ENCODE peak calls at places on chromosomes 6 and 20, in five cellular contexts. T, I, U, H and K are unnamed samples. For H3K9me3, the result is how much of the 10 kb centered on the place peaks cover.

GRCh38 chr6:11974089-11974488 is 38.0 kb upstream of the HIVEP1 start:
- DNase-seq in T (no peak), I (no peak), U (no peak), H (no peak), K (no peak)

GRCh38 chr20:48750941-48751620 is 76.7 kb downstream of the PREX1 start:
- DNase-seq in T (peak), I (no peak), U (no peak), H (no peak), K (no peak)

GRCh38 chr6:143236151-143236788 is 175.6 kb downstream of the AIG1 start:
- DNase-seq in T (peak), I (no peak), U (no peak), H (no peak), K (no peak)

GRCh38 chr6:18263561-18264337 is 581 bp downstream of the DEK start:
- DNase-seq in T (peak), I (no peak), U (peak), H (no peak), K (peak)

GRCh38 chr20:35663813-35664543 is 722 bp downstream of the CPNE1 start:
- DNase-seq in T (peak), I (peak), U (peak), H (no peak), K (peak)

GRCh38 chr20:5146302-5146653 is 19.5 kb downstream of the CDS2 start:
- DNase-seq in T (no peak), I (no peak), U (no peak), H (no peak), K (no peak)

GRCh38 chr6:128963561-128963960 is 80.6 kb downstream of the LAMA2 start:
- DNase-seq in T (no peak), I (no peak), U (no peak), H (no peak), K (no peak)

GRCh38 chr20:39631557-39631956 is 669.4 kb downstream of the DHX35 start:
- DNase-seq in T (no peak), I (no peak), U (no peak), H (peak), K (no peak)

GRCh38 chr6:21992178-21992967 is 304.5 kb downstream of the PRL start:
- DNase-seq in T (no peak), I (peak), U (no peak), H (no peak), K (no peak)

GRCh38 chr20:10249048-10249770 is 30.6 kb downstream of the SNAP25 start:
- DNase-seq in T (no peak), I (no peak), U (no peak), H (no peak), K (no peak)

GRCh38 chr6:1144842-1145755 is 166.8 kb upstream of the FOXQ1 start:
- DNase-seq in T (no peak), I (no peak), U (no peak), H (no peak), K (no peak)

GRCh38 chr6:73695619-73696421 is at the start of gene CD109:
- DNase-seq in T (peak), I (peak), U (no peak), H (no peak), K (no peak)

GRCh38 chr20:10984294-10984693 is 310.5 kb upstream of the JAG1 start:
- DNase-seq in T (no peak), I (no peak), U (no peak), H (no peak), K (no peak)

GRCh38 chr20:13333793-13334192 is 112.7 kb downstream of the ISM1 start:
- DNase-seq in T (no peak), I (no peak), U (no peak), H (no peak), K (no peak)

GRCh38 chr6:164069352-164070022 is 655.0 kb downstream of the QKI start:
- DNase-seq in T (no peak), I (no peak), U (no peak), H (no peak), K (no peak)

DNA sequence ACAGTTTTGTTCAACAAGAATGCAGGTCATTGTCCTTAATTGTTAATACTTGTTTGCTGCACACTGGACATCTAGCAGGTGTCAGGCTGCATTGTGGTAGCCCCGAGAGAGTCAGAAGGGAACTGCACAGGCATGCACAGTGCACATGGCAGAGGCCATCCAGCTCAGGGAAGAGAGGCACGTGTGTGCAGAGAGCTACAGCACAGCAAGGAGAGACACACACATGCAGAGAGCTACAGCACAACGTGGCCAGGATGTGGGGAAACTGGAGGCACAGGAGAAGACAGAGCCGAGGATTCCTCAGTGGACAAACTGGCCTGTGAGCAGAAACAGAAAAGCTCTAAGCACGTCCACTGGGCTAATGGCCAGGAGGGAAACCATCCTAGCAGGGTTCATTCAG is 272.0 kb downstream of the SMOC2 start:
- DNase-seq in T (no peak), I (no peak), U (no peak), H (no peak), K (no peak)
- H3K9me3 ChIP-seq in T (under half), I (under half), U (under half), H (under half), K (under half)

DNA sequence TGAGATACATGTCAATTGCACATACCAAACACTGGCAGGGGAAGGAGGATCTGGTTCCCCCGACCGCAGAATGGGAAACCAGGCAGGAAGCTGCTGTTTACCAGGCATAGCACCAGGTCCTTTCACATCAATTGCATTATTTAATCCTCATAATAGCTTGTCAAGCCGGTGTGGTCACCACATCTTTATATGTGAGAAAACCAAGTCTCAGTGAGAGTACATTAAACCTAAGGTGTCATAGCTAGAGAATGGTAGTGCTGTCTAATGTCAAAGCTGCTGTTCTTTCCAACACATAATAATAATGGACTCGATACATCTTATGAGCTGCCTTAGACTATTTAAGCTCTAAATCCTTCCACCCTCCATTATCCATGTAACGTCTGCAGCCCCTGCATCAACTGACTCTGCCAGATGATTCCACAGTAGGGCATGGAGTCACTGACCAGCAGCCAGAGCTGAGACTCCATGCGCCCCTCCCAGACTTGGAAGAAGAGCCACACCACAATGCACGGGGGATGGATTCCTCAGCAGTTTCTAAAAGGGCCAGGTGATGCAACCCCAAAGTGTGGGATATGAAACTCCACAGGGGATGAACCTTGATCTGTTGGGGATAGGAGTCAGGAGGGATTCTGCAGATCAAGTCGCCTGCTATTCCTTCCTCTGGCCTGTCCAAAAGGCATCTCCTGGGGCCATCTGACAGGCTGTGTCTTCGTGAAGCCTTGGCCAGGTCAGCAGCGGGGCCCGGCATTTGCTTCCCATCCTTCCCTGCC is 71.8 kb downstream of the GPR6 start:
- DNase-seq in T (no peak), I (no peak), U (no peak), H (no peak), K (no peak)
- H3K9me3 ChIP-seq in T (under half), I (under half), U (under half), H (under half), K (under half)

GRCh38 chr6:61210549-61210948 is 1075.5 kb downstream of the KHDRBS2 start:
- DNase-seq in T (no peak), I (no peak), U (no peak), H (no peak), K (no peak)
- H3K9me3 ChIP-seq in T (under half), I (under half), U (under half), H (under half), K (under half)

DNA sequence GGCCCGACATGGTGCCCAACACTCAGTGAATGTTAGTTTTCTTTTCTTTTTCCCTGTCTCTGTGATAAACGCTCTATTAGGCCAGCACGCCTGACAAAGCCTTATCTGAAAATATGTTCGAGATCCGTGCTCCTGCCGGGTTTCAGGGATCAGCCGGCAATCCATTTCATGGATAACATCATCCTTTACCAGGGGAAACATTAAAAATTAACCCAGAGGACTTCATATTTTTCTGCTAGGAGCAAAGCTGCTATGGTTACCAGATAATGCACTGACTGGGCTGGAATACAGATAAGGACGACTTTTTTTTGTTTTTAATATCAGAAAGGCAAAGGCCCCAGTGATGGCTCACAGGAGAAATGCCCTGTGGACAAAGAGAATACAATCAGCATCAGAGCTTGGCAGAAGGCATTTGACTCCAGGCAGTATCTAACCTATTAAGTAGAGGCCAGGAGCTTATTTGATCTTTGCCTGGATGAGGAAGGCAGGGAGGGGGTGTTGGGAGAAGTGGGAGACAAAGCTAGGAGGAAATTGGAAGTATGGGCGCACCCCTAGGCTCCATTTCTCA is 482.0 kb upstream of the CHD6 start:
- DNase-seq in T (peak), I (no peak), U (no peak), H (no peak), K (no peak)
- H3K9me3 ChIP-seq in T (under half), I (under half), U (under half), H (under half), K (under half)

GRCh38 chr20:31278178-31278577 is 20.7 kb downstream of the DEFB115 start:
- DNase-seq in T (no peak), I (no peak), U (no peak), H (no peak), K (no peak)
- H3K9me3 ChIP-seq in T (under half), I (under half), U (under half), H (under half), K (under half)

DNA sequence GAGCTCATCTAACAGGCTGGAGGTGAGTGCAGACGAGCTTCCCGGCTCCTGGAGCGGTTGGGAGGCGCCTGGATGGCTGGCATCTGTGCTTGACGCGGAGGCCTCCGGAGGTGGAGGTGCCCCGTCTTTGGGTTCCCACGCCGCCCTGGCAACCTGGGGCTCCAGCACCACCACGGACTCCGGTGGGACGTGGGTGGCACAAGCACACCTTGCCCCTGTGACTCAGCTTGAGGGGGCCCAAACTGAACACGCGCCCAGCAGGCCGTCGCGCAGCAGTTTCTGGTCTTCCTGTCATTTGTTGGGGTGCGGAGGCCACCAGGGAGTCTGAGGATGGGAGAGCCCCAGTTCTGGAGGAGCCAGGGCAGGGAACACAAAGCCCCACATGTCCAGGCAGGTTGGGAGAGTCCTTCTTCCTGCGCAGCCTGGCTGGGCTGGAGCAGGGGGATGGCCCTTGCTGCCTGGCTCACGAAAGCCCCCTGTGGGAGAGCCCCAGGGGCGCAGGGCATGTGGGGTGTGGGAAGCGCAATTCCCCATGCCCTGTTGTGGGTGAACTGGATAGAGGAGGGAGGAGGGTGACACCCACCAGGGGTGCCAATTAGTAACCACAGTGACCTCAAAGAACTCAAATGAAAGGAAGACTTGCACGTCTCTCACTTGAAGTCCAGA is 1378.6 kb upstream of the DEFB115 start:
- DNase-seq in T (peak), I (no peak), U (no peak), H (no peak), K (no peak)
- H3K9me3 ChIP-seq in T (under half), I (under half), U (under half), H (under half), K (under half)